ENCODE peak calls at places on chromosomes 12 and 14, in six cellular contexts. One of them, this sample, is unnamed.

GRCh38 chr12:112750971-112751370 is 40.6 kb upstream of the RPH3A start:
- DNase-seq in ovary: no peak
- DNase-seq in psoas muscle: no peak
- DNase-seq in heart right ventricle: no peak
- DNase-seq in left lung: no peak
- DNase-seq in skeletal muscle cell: peak
- DNase-seq in this sample: no peak

GRCh38 chr12:49548822-49549648 is 10.2 kb downstream of the KCNH3 start:
- DNase-seq in heart right ventricle: peak
- DNase-seq in left lung: no peak
- DNase-seq in ovary: no peak
- DNase-seq in skeletal muscle cell: no peak
- DNase-seq in psoas muscle: no peak
- DNase-seq in this sample: peak

GRCh38 chr14:92453691-92454090 is 59.9 kb upstream of the RIN3 start:
- DNase-seq in heart right ventricle: no peak
- DNase-seq in left lung: no peak
- DNase-seq in ovary: no peak
- DNase-seq in psoas muscle: no peak
- DNase-seq in skeletal muscle cell: no peak
- DNase-seq in this sample: no peak

GRCh38 chr14:104353921-104354701 is 215.7 kb downstream of the KIF26A start:
- DNase-seq in ovary: peak
- DNase-seq in left lung: peak
- DNase-seq in skeletal muscle cell: no peak
- DNase-seq in heart right ventricle: peak
- DNase-seq in psoas muscle: peak
- DNase-seq in this sample: peak

GRCh38 chr14:93880025-93880820 is 46.9 kb upstream of the FAM181A start:
- DNase-seq in psoas muscle: peak
- DNase-seq in ovary: no peak
- DNase-seq in left lung: no peak
- DNase-seq in heart right ventricle: no peak
- DNase-seq in skeletal muscle cell: no peak
- DNase-seq in this sample: no peak

GRCh38 chr14:90409209-90409730 is 12.4 kb downstream of the CALM1 start:
- DNase-seq in heart right ventricle: no peak
- DNase-seq in psoas muscle: peak
- DNase-seq in skeletal muscle cell: peak
- DNase-seq in ovary: no peak
- DNase-seq in left lung: no peak
- DNase-seq in this sample: peak

GRCh38 chr14:37150414-37150813 is 22.0 kb downstream of the SLC25A21 start:
- DNase-seq in skeletal muscle cell: no peak
- DNase-seq in psoas muscle: no peak
- DNase-seq in heart right ventricle: no peak
- DNase-seq in left lung: no peak
- DNase-seq in ovary: no peak
- DNase-seq in this sample: no peak

GRCh38 chr14:81471062-81471461 is 62.6 kb downstream of the SEL1L start:
- DNase-seq in heart right ventricle: no peak
- DNase-seq in psoas muscle: no peak
- DNase-seq in ovary: no peak
- DNase-seq in skeletal muscle cell: no peak
- DNase-seq in left lung: no peak
- DNase-seq in this sample: no peak

GRCh38 chr12:27965411-27965810 is 7.1 kb downstream of the PTHLH start:
- DNase-seq in heart right ventricle: no peak
- DNase-seq in ovary: no peak
- DNase-seq in psoas muscle: no peak
- DNase-seq in left lung: no peak
- DNase-seq in skeletal muscle cell: no peak
- DNase-seq in this sample: no peak

GRCh38 chr12:6280672-6281071 is 29.8 kb upstream of the PLEKHG6 start:
- DNase-seq in skeletal muscle cell: no peak
- DNase-seq in heart right ventricle: no peak
- DNase-seq in psoas muscle: no peak
- DNase-seq in ovary: peak
- DNase-seq in left lung: no peak
- DNase-seq in this sample: no peak

GRCh38 chr12:9632766-9633165 is 25.1 kb upstream of the KLRB1 start:
- DNase-seq in left lung: no peak
- DNase-seq in ovary: no peak
- DNase-seq in psoas muscle: no peak
- DNase-seq in heart right ventricle: no peak
- DNase-seq in skeletal muscle cell: no peak
- DNase-seq in this sample: no peak

GRCh38 chr12:6450869-6451347 is 934 bp upstream of the TAPBPL start:
- DNase-seq in skeletal muscle cell: no peak
- DNase-seq in heart right ventricle: no peak
- DNase-seq in psoas muscle: peak
- DNase-seq in ovary: no peak
- DNase-seq in left lung: no peak
- DNase-seq in this sample: no peak

GRCh38 chr14:20711275-20712069 is 22.9 kb downstream of the ANG start:
- DNase-seq in left lung: no peak
- DNase-seq in skeletal muscle cell: no peak
- DNase-seq in heart right ventricle: no peak
- DNase-seq in psoas muscle: no peak
- DNase-seq in ovary: no peak
- DNase-seq in this sample: no peak

GRCh38 chr12:59115526-59115925 is 195.2 kb upstream of the LRIG3 start:
- DNase-seq in ovary: no peak
- DNase-seq in skeletal muscle cell: no peak
- DNase-seq in heart right ventricle: no peak
- DNase-seq in psoas muscle: no peak
- DNase-seq in left lung: no peak
- DNase-seq in this sample: no peak

GRCh38 chr12:7994731-7995205 is 37.7 kb upstream of the FOXJ2 start:
- DNase-seq in ovary: no peak
- DNase-seq in skeletal muscle cell: peak
- DNase-seq in heart right ventricle: no peak
- DNase-seq in psoas muscle: no peak
- DNase-seq in left lung: no peak
- DNase-seq in this sample: no peak

GRCh38 chr14:73630009-73630780 is 14.6 kb upstream of the DNAL1 start:
- DNase-seq in left lung: no peak
- DNase-seq in heart right ventricle: no peak
- DNase-seq in psoas muscle: no peak
- DNase-seq in ovary: no peak
- DNase-seq in skeletal muscle cell: no peak
- DNase-seq in this sample: no peak

GRCh38 chr14:52951730-52952481 is 1.1 kb upstream of the FERMT2 start:
- DNase-seq in skeletal muscle cell: peak
- DNase-seq in heart right ventricle: no peak
- DNase-seq in psoas muscle: peak
- DNase-seq in ovary: peak
- DNase-seq in left lung: peak
- DNase-seq in this sample: no peak

GRCh38 chr12:106109168-106109910 is 29.4 kb downstream of the NUAK1 start:
- DNase-seq in psoas muscle: no peak
- DNase-seq in heart right ventricle: no peak
- DNase-seq in left lung: no peak
- DNase-seq in skeletal muscle cell: no peak
- DNase-seq in ovary: no peak
- DNase-seq in this sample: no peak

GRCh38 chr12:38919191-38919590 is 13.8 kb upstream of the CPNE8 start:
- DNase-seq in left lung: no peak
- DNase-seq in heart right ventricle: no peak
- DNase-seq in skeletal muscle cell: no peak
- DNase-seq in ovary: no peak
- DNase-seq in psoas muscle: no peak
- DNase-seq in this sample: no peak

GRCh38 chr14:39581474-39581873 is 149.2 kb upstream of the FBXO33 start:
- DNase-seq in heart right ventricle: no peak
- DNase-seq in skeletal muscle cell: no peak
- DNase-seq in left lung: no peak
- DNase-seq in ovary: no peak
- DNase-seq in psoas muscle: no peak
- DNase-seq in this sample: no peak

GRCh38 chr12:116717466-116718457 is 20.1 kb downstream of the SPRING1 start:
- DNase-seq in skeletal muscle cell: no peak
- DNase-seq in psoas muscle: peak
- DNase-seq in ovary: peak
- DNase-seq in heart right ventricle: peak
- DNase-seq in left lung: no peak
- DNase-seq in this sample: peak

GRCh38 chr12:54277823-54278276 is 2.1 kb downstream of the CBX5 start:
- DNase-seq in heart right ventricle: no peak
- DNase-seq in skeletal muscle cell: no peak
- DNase-seq in left lung: no peak
- DNase-seq in ovary: no peak
- DNase-seq in psoas muscle: no peak
- DNase-seq in this sample: no peak

DNA sequence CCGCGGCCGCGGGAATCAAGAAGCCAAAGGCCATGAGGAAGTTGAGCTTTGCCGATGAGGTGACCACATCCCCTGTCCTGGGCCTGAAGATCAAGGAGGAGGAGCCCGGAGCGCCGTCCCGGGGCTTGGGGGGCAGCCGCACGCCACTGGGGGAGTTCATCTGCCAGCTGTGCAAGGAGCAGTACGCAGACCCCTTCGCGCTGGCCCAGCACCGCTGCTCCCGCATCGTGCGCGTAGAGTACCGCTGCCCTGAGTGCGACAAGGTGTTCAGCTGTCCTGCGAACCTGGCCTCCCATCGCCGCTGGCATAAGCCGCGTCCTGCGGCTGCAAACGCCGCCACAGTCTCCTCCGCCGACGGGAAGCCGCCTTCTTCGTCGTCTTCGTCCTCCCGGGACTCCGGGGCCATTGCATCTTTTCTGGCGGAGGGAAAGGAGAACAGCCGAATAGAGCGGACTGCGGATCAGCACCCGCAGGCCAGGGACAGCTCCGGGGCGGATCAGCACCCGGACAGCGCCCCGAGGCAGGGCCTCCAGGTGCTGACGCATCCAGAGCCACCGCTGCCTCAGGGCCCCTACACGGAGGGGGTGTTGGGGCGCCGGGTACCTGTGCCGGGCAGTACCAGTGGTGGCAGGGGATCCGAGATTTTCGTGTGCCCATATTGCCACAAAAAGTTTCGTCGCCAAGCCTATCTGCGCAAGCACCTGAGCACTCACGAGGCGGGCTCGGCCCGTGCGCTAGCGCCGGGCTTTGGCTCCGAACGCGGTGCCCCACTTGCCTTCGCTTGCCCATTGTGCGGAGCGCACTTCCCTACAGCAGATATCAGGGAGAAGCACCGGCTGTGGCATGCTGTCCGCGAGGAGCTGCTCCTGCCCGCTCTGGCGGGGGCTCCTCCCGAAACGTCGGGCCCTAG is 1.2 kb downstream of the INSM2 start:
- DNase-seq in heart right ventricle: peak
- DNase-seq in ovary: peak
- DNase-seq in left lung: peak
- DNase-seq in skeletal muscle cell: peak
- DNase-seq in psoas muscle: peak
- DNase-seq in this sample: peak
- H3K4me3 ChIP-seq in heart right ventricle: peak
- H3K4me3 ChIP-seq in ovary: no peak
- H3K4me3 ChIP-seq in left lung: peak
- H3K4me3 ChIP-seq in skeletal muscle cell: peak
- H3K4me3 ChIP-seq in psoas muscle: peak
- H3K4me3 ChIP-seq in this sample: no peak

GRCh38 chr14:99793213-99794155 is at the start of gene EML1:
- DNase-seq in psoas muscle: peak
- DNase-seq in ovary: peak
- DNase-seq in skeletal muscle cell: peak
- DNase-seq in heart right ventricle: peak
- DNase-seq in left lung: peak
- DNase-seq in this sample: peak
- H3K4me3 ChIP-seq in psoas muscle: peak
- H3K4me3 ChIP-seq in ovary: peak
- H3K4me3 ChIP-seq in skeletal muscle cell: peak
- H3K4me3 ChIP-seq in heart right ventricle: peak
- H3K4me3 ChIP-seq in left lung: peak
- H3K4me3 ChIP-seq in this sample: peak

DNA sequence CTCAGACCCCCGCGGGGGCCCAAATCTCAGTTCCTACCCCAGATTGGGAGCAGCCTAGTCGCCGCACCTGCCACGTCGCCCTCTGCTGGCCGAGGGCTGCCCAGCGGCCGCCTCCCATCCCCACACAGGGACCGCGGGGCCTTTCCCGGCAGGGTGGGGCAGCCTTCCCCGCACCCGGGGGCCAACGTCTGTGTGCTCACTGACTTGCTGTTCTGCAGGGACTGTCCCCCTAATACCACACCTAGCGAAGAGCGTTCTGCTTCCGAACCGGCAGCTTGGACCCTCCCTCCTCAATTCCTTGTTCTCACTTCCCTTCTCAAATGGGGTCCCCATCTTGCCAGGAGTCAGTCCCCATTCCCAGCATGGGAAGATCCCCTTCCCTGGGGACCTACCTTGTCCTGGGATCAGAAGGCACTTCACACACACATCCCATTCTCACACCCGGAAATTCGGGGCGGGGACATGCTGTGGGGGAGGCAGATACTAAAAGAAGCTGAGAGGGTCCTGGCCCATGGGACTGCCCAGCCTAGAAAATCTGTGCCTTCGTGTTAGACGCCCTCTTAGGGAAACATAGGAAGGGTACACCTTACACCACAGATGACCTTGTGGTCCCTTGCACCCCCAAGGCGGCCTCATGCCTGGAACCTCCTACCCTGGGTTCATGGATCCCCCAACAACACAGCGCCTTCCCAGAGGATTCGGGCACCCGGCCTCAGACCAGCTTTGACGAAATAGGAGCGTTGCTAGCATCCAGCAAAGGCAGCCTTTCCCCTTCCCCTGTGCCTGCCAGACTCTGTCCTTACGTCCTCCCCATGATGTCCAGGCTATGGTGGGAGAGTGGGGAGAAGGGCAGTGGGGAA is 16.4 kb downstream of the ACVRL1 start:
- DNase-seq in ovary: peak
- DNase-seq in left lung: peak
- DNase-seq in heart right ventricle: peak
- DNase-seq in skeletal muscle cell: no peak
- DNase-seq in psoas muscle: peak
- DNase-seq in this sample: peak
- H3K4me3 ChIP-seq in ovary: no peak
- H3K4me3 ChIP-seq in left lung: no peak
- H3K4me3 ChIP-seq in heart right ventricle: peak
- H3K4me3 ChIP-seq in skeletal muscle cell: peak
- H3K4me3 ChIP-seq in psoas muscle: peak
- H3K4me3 ChIP-seq in this sample: no peak

GRCh38 chr14:80212025-80212402 is 710 bp upstream of the DIO2 start:
- DNase-seq in psoas muscle: no peak
- DNase-seq in skeletal muscle cell: no peak
- DNase-seq in ovary: no peak
- DNase-seq in left lung: no peak
- DNase-seq in heart right ventricle: no peak
- DNase-seq in this sample: no peak
- H3K4me3 ChIP-seq in psoas muscle: peak
- H3K4me3 ChIP-seq in skeletal muscle cell: peak
- H3K4me3 ChIP-seq in ovary: no peak
- H3K4me3 ChIP-seq in left lung: no peak
- H3K4me3 ChIP-seq in heart right ventricle: peak
- H3K4me3 ChIP-seq in this sample: peak